ENCODE peak calls at places on chromosomes 2 and 18, in ten cellular contexts. K is stimulated activated CD4-positive, alpha-beta T cell treated with anti-CD3 and anti-CD28 coated beads, Interleukin-2, amount 100 ng/mL, for 48 hours; A is SK-MEL-5; P is stomach; N is IMR-90; U is fibroblast of mammary gland; B is natural killer cell treated with Interleukin-12 subunit alpha and Interleukin-12 subunit beta and Interleukin-15 and Interleukin-18, amount 100 ng/mL, for 72 hours; I is AG08395; R is COR-L47; Y is G401. S is an unnamed sample.

GRCh38 chr2:222169346-222169745 is 129.5 kb downstream of the PAX3 start:
- DNase-seq in K (no peak), I (peak; percentile 37), Y (no peak), N (no peak), A (no peak), U (no peak), P (no peak), B (no peak), R (no peak), S (no peak)

GRCh38 chr2:190344275-190344827 is 962 bp downstream of the INPP1 start:
- DNase-seq in A (peak; percentile 47), K (no peak), P (peak; percentile 48), B (no peak), Y (peak; percentile 68), U (peak; percentile 34), I (no peak), R (peak; percentile 68), N (no peak), S (no peak)

GRCh38 chr2:186308347-186308746 is 177.7 kb upstream of the ZC3H15 start:
- DNase-seq in U (peak; percentile 42), A (no peak), K (no peak), Y (no peak), I (no peak), R (no peak), P (no peak), N (peak; percentile 18), B (no peak), S (no peak)

GRCh38 chr2:160334028-160334729 is 134.1 kb upstream of the ITGB6 start:
- DNase-seq in Y (no peak), N (peak; percentile 71), R (no peak), P (no peak), I (no peak), A (no peak), U (peak; percentile 93), B (no peak), K (no peak), S (no peak)

GRCh38 chr18:11728247-11728646 is 39.2 kb downstream of the GNAL start:
- DNase-seq in P (no peak), I (no peak), B (no peak), R (no peak), Y (no peak), U (peak; percentile 28), A (peak; percentile 65), N (no peak), K (no peak), S (no peak)

GRCh38 chr18:73564073-73564472 is 583.6 kb downstream of the FBXO15 start:
- DNase-seq in U (peak; percentile 95), P (no peak), N (peak; percentile 90), Y (no peak), K (no peak), R (no peak), B (no peak), A (no peak), I (no peak), S (peak; percentile 17)

GRCh38 chr2:203948733-203949132 is 12.2 kb downstream of the ICOS start:
- DNase-seq in K (no peak), N (no peak), R (no peak), U (no peak), P (no peak), A (peak; percentile 8), B (no peak), Y (no peak), I (no peak), S (no peak)

GRCh38 chr2:15577071-15577706 is 14.5 kb upstream of the DDX1 start:
- DNase-seq in U (peak; percentile 81), Y (peak; percentile 71), A (peak; percentile 94), K (peak; percentile 96), P (peak; percentile 93), R (peak; percentile 82), B (peak; percentile 79), I (peak; percentile 76), N (peak; percentile 78), S (peak; percentile 74)

GRCh38 chr2:46320141-46320567 is 22.9 kb downstream of the EPAS1 start:
- DNase-seq in N (no peak), U (no peak), A (no peak), B (no peak), P (no peak), I (no peak), Y (no peak), R (no peak), K (no peak), S (no peak)

GRCh38 chr2:73907840-73908452 is 15.1 kb downstream of the ACTG2 start:
- DNase-seq in P (no peak), N (peak; percentile 62), R (peak; percentile 88), B (no peak), K (no peak), A (peak; percentile 45), U (peak; percentile 45), Y (peak; percentile 23), I (no peak), S (no peak)

GRCh38 chr2:197800091-197800490 is 4.3 kb upstream of the PLCL1 start:
- DNase-seq in B (no peak), R (no peak), U (no peak), N (no peak), K (no peak), A (peak; percentile 40), I (no peak), P (no peak), Y (no peak), S (no peak)

GRCh38 chr18:43267818-43268217 is 9.5 kb downstream of the SYT4 start:
- DNase-seq in A (no peak), R (no peak), B (no peak), P (no peak), U (no peak), K (no peak), I (no peak), Y (peak; percentile 41), N (no peak), S (no peak)

GRCh38 chr2:45494275-45494977 is 116.6 kb downstream of the SRBD1 start:
- DNase-seq in P (no peak), K (peak; percentile 8), Y (peak; percentile 60), N (peak; percentile 79), I (peak; percentile 63), A (peak; percentile 75), R (peak; percentile 73), U (peak; percentile 86), B (no peak), S (peak; percentile 32)

GRCh38 chr2:238560234-238560633 is 133.5 kb downstream of the ASB1 start:
- DNase-seq in N (no peak), A (peak; percentile 21), I (no peak), K (no peak), U (no peak), R (no peak), P (no peak), B (peak; percentile 56), Y (no peak), S (no peak)

GRCh38 chr2:30031184-30031583 is 109.8 kb upstream of the ALK start:
- DNase-seq in R (no peak), P (no peak), U (no peak), A (no peak), B (no peak), I (no peak), K (no peak), Y (no peak), N (no peak), S (no peak)

GRCh38 chr2:105522645-105523044 is 123.8 kb upstream of the FHL2 start:
- DNase-seq in K (no peak), R (no peak), U (no peak), P (no peak), I (no peak), A (no peak), Y (no peak), B (no peak), N (no peak), S (no peak)

GRCh38 chr2:190379249-190379964 is 28.7 kb upstream of the MFSD6 start:
- DNase-seq in K (no peak), B (no peak), Y (no peak), U (peak; percentile 87), P (peak; percentile 28), R (no peak), I (no peak), N (peak; percentile 57), A (no peak), S (no peak)

GRCh38 chr2:155020246-155020645 is 321.8 kb downstream of the KCNJ3 start:
- DNase-seq in K (no peak), A (no peak), R (no peak), U (no peak), B (no peak), I (no peak), P (no peak), N (no peak), Y (peak; percentile 62), S (no peak)

GRCh38 chr2:241680827-241681599 is 5.6 kb downstream of the DTYMK start:
- DNase-seq in K (no peak), Y (no peak), N (peak; percentile 99), P (no peak), I (peak; percentile 98), B (no peak), R (no peak), U (peak; percentile 99), A (peak; percentile 22), S (peak; percentile 68)

GRCh38 chr18:23209031-23209430 is 73.7 kb downstream of the CABLES1 start:
- DNase-seq in N (peak; percentile 61), Y (no peak), A (no peak), R (no peak), U (no peak), K (no peak), B (no peak), P (no peak), I (peak; percentile 38), S (no peak)

GRCh38 chr2:100757621-100758394 is 62.1 kb upstream of the NPAS2 start:
- DNase-seq in K (no peak), R (no peak), U (peak; percentile 98), A (peak; percentile 89), I (peak; percentile 78), N (peak; percentile 98), B (no peak), P (no peak), Y (no peak), S (peak; percentile 93)

GRCh38 chr2:64485961-64486360 is 32.0 kb downstream of the LGALSL start:
- DNase-seq in P (no peak), U (peak; percentile 51), N (no peak), I (peak; percentile 39), Y (no peak), A (no peak), B (no peak), R (peak; percentile 71), K (no peak), S (no peak)

GRCh38 chr2:74872310-74872923 is 38.5 kb downstream of the HK2 start:
- DNase-seq in P (no peak), A (no peak), K (no peak), U (peak; percentile 31), Y (no peak), N (peak; percentile 39), B (peak; percentile 25), I (no peak), R (no peak), S (no peak)

GRCh38 chr2:239769574-239770145 is 255.5 kb downstream of the NDUFA10 start:
- DNase-seq in P (no peak), Y (no peak), K (no peak), R (no peak), N (no peak), A (no peak), B (no peak), U (no peak), I (no peak), S (no peak)

GRCh38 chr2:162582357-162582798 is 238.4 kb downstream of the GCA start:
- DNase-seq in Y (no peak), K (no peak), R (peak; percentile 34), A (no peak), N (no peak), U (no peak), I (no peak), B (no peak), P (peak; percentile 61), S (no peak)

GRCh38 chr2:209463226-209463625 is 39.4 kb downstream of the MAP2 start:
- DNase-seq in P (no peak), A (peak; percentile 17), N (no peak), I (no peak), K (no peak), B (no peak), R (no peak), Y (no peak), U (no peak), S (no peak)

GRCh38 chr2:196431957-196432356 is 207.6 kb upstream of the CCDC150 start:
- DNase-seq in Y (peak; percentile 20), U (peak; percentile 29), A (peak; percentile 59), P (no peak), I (no peak), K (no peak), B (no peak), R (no peak), N (peak; percentile 20), S (no peak)

GRCh38 chr2:109318150-109318948 is 189.3 kb downstream of the SH3RF3 start:
- DNase-seq in Y (no peak), N (peak; percentile 98), R (no peak), U (peak; percentile 99), P (peak; percentile 50), K (no peak), A (no peak), I (peak; percentile 83), B (no peak), S (peak; percentile 63)

S was measured in foreskin melanocyte.